ENCODE peak calls at places on chromosomes 1 and 21, in eight cellular contexts. One of them, this sample, is unnamed.

GRCh38 chr1:231383159-231383855 is 38.8 kb downstream of the EGLN1 start:
- DNase-seq in H4: no peak
- DNase-seq in activated effector memory CD4-positive, alpha-beta T cell treated with anti-CD3 and anti-CD28 coated beads, Interleukin-2, amount 50 U/mL, for 16 hours: no peak
- DNase-seq in germinal center: no peak
- DNase-seq in activated CD8-positive, alpha-beta T cell treated with anti-CD3 and anti-CD28 coated beads for 36 hours: no peak
- DNase-seq in astrocyte of the spinal cord: no peak
- DNase-seq in ascending aorta: no peak
- DNase-seq in ELF-1: no peak
- DNase-seq in this sample: no peak

GRCh38 chr1:244092293-244093264 is 41.5 kb downstream of the ZBTB18 start:
- DNase-seq in H4: no peak
- DNase-seq in activated effector memory CD4-positive, alpha-beta T cell treated with anti-CD3 and anti-CD28 coated beads, Interleukin-2, amount 50 U/mL, for 16 hours: no peak
- DNase-seq in germinal center: no peak
- DNase-seq in activated CD8-positive, alpha-beta T cell treated with anti-CD3 and anti-CD28 coated beads for 36 hours: no peak
- DNase-seq in astrocyte of the spinal cord: peak; percentile 66
- DNase-seq in ascending aorta: no peak
- DNase-seq in ELF-1: no peak
- DNase-seq in this sample: no peak

GRCh38 chr1:151326619-151327222 is 495 bp downstream of the PI4KB start:
- DNase-seq in H4: no peak
- DNase-seq in activated effector memory CD4-positive, alpha-beta T cell treated with anti-CD3 and anti-CD28 coated beads, Interleukin-2, amount 50 U/mL, for 16 hours: peak; percentile 84
- DNase-seq in germinal center: peak; percentile 82
- DNase-seq in activated CD8-positive, alpha-beta T cell treated with anti-CD3 and anti-CD28 coated beads for 36 hours: peak; percentile 78
- DNase-seq in astrocyte of the spinal cord: peak; percentile 32
- DNase-seq in ascending aorta: peak; percentile 77
- DNase-seq in ELF-1: no peak
- DNase-seq in this sample: no peak

GRCh38 chr1:156075158-156075557 is 7.1 kb downstream of the MEX3A start:
- DNase-seq in H4: no peak
- DNase-seq in activated effector memory CD4-positive, alpha-beta T cell treated with anti-CD3 and anti-CD28 coated beads, Interleukin-2, amount 50 U/mL, for 16 hours: no peak
- DNase-seq in germinal center: no peak
- DNase-seq in activated CD8-positive, alpha-beta T cell treated with anti-CD3 and anti-CD28 coated beads for 36 hours: no peak
- DNase-seq in astrocyte of the spinal cord: no peak
- DNase-seq in ascending aorta: no peak
- DNase-seq in ELF-1: no peak
- DNase-seq in this sample: no peak

GRCh38 chr21:42537106-42537742 is 23.6 kb downstream of the SLC37A1 start:
- DNase-seq in H4: peak; percentile 76
- DNase-seq in activated effector memory CD4-positive, alpha-beta T cell treated with anti-CD3 and anti-CD28 coated beads, Interleukin-2, amount 50 U/mL, for 16 hours: no peak
- DNase-seq in germinal center: peak; percentile 52
- DNase-seq in activated CD8-positive, alpha-beta T cell treated with anti-CD3 and anti-CD28 coated beads for 36 hours: peak; percentile 55
- DNase-seq in astrocyte of the spinal cord: no peak
- DNase-seq in ascending aorta: no peak
- DNase-seq in ELF-1: no peak
- DNase-seq in this sample: no peak

GRCh38 chr1:231315887-231316286 is 21.8 kb downstream of the EXOC8 start:
- DNase-seq in H4: peak; percentile 45
- DNase-seq in activated effector memory CD4-positive, alpha-beta T cell treated with anti-CD3 and anti-CD28 coated beads, Interleukin-2, amount 50 U/mL, for 16 hours: peak; percentile 77
- DNase-seq in germinal center: peak; percentile 29
- DNase-seq in activated CD8-positive, alpha-beta T cell treated with anti-CD3 and anti-CD28 coated beads for 36 hours: peak; percentile 66
- DNase-seq in astrocyte of the spinal cord: peak; percentile 11
- DNase-seq in ascending aorta: peak; percentile 39
- DNase-seq in ELF-1: peak; percentile 89
- DNase-seq in this sample: peak; percentile 65

GRCh38 chr1:6801998-6802397 is 16.7 kb downstream of the CAMTA1 start:
- DNase-seq in H4: no peak
- DNase-seq in activated effector memory CD4-positive, alpha-beta T cell treated with anti-CD3 and anti-CD28 coated beads, Interleukin-2, amount 50 U/mL, for 16 hours: no peak
- DNase-seq in germinal center: no peak
- DNase-seq in activated CD8-positive, alpha-beta T cell treated with anti-CD3 and anti-CD28 coated beads for 36 hours: no peak
- DNase-seq in astrocyte of the spinal cord: peak; percentile 23
- DNase-seq in ascending aorta: no peak
- DNase-seq in ELF-1: no peak
- DNase-seq in this sample: no peak

GRCh38 chr1:6251233-6251632 is 7.3 kb downstream of the HES3 start:
- DNase-seq in H4: no peak
- DNase-seq in activated effector memory CD4-positive, alpha-beta T cell treated with anti-CD3 and anti-CD28 coated beads, Interleukin-2, amount 50 U/mL, for 16 hours: no peak
- DNase-seq in germinal center: no peak
- DNase-seq in activated CD8-positive, alpha-beta T cell treated with anti-CD3 and anti-CD28 coated beads for 36 hours: no peak
- DNase-seq in astrocyte of the spinal cord: no peak
- DNase-seq in ascending aorta: no peak
- DNase-seq in ELF-1: no peak
- DNase-seq in this sample: no peak

GRCh38 chr1:212683357-212683722 is 16.3 kb downstream of the BATF3 start:
- DNase-seq in H4: no peak
- DNase-seq in activated effector memory CD4-positive, alpha-beta T cell treated with anti-CD3 and anti-CD28 coated beads, Interleukin-2, amount 50 U/mL, for 16 hours: peak; percentile 76
- DNase-seq in germinal center: no peak
- DNase-seq in activated CD8-positive, alpha-beta T cell treated with anti-CD3 and anti-CD28 coated beads for 36 hours: peak; percentile 94
- DNase-seq in astrocyte of the spinal cord: no peak
- DNase-seq in ascending aorta: no peak
- DNase-seq in ELF-1: no peak
- DNase-seq in this sample: peak; percentile 43

GRCh38 chr1:4048076-4048475 is 148.0 kb upstream of the C1orf174 start:
- DNase-seq in H4: no peak
- DNase-seq in activated effector memory CD4-positive, alpha-beta T cell treated with anti-CD3 and anti-CD28 coated beads, Interleukin-2, amount 50 U/mL, for 16 hours: no peak
- DNase-seq in germinal center: peak; percentile 59
- DNase-seq in activated CD8-positive, alpha-beta T cell treated with anti-CD3 and anti-CD28 coated beads for 36 hours: no peak
- DNase-seq in astrocyte of the spinal cord: no peak
- DNase-seq in ascending aorta: no peak
- DNase-seq in ELF-1: no peak
- DNase-seq in this sample: no peak

GRCh38 chr1:204241050-204241449 is 27.3 kb upstream of the GOLT1A start:
- DNase-seq in H4: no peak
- DNase-seq in activated effector memory CD4-positive, alpha-beta T cell treated with anti-CD3 and anti-CD28 coated beads, Interleukin-2, amount 50 U/mL, for 16 hours: no peak
- DNase-seq in germinal center: no peak
- DNase-seq in activated CD8-positive, alpha-beta T cell treated with anti-CD3 and anti-CD28 coated beads for 36 hours: no peak
- DNase-seq in astrocyte of the spinal cord: no peak
- DNase-seq in ascending aorta: no peak
- DNase-seq in ELF-1: peak; percentile 34
- DNase-seq in this sample: no peak

This sample was measured in stimulated activated effector memory CD8-positive, alpha-beta T cell treated with anti-CD3 and anti-CD28 coated beads, Interleukin-12 subunit alpha, Interleukin-12 subunit beta, amount 100 ng/mL, for 72 hours.